ENCODE peak calls at places on chromosomes 1 and 21, in six cellular contexts. A is BJ, T is tibial nerve, O is brain microvascular endothelial cell, I is Peyer's patch, R is ascending aorta. C is an unnamed sample.
A peak's percentile ranks its signal among the peaks of the same experiment; 100 is the strongest.

GRCh38 chr1:53752281-53752680 is 13.3 kb upstream of the GLIS1 start:
- DNase-seq in A (no peak), T (no peak), O (no peak), R (no peak), I (no peak), C (no peak)

GRCh38 chr1:175466556-175466955 is 274.0 kb upstream of the KIAA0040 start:
- DNase-seq in A (no peak), I (no peak), T (no peak), R (no peak), O (no peak), C (no peak)

GRCh38 chr1:45299981-45300668 is 26.6 kb upstream of the HPDL start:
- DNase-seq in T (peak; percentile 23), A (no peak), R (no peak), O (peak; percentile 71), I (no peak), C (peak; percentile 46)

GRCh38 chr1:169886422-169886821 is 7.3 kb downstream of the SCYL3 start:
- DNase-seq in T (no peak), I (no peak), O (no peak), R (no peak), A (no peak), C (no peak)

GRCh38 chr1:174364996-174365760 is 82.6 kb upstream of the GPR52 start:
- DNase-seq in A (no peak), O (no peak), T (no peak), I (no peak), R (no peak), C (no peak)

GRCh38 chr1:230105754-230106625 is 39.0 kb downstream of the GALNT2 start:
- DNase-seq in A (no peak), I (no peak), O (peak; percentile 57), T (no peak), R (no peak), C (no peak)

GRCh38 chr1:213586609-213586972 is 401.2 kb upstream of the PROX1 start:
- DNase-seq in O (no peak), R (no peak), I (no peak), A (no peak), T (no peak), C (no peak)

GRCh38 chr1:56291374-56291841 is 288.0 kb downstream of the PLPP3 start:
- DNase-seq in T (peak; percentile 16), R (no peak), A (no peak), I (no peak), O (no peak), C (no peak)

GRCh38 chr1:12582649-12583048 is 35.4 kb downstream of the DHRS3 start:
- DNase-seq in O (no peak), T (no peak), R (no peak), I (no peak), A (no peak), C (no peak)

GRCh38 chr1:22038036-22038435 is 14.5 kb upstream of the CDC42 start:
- DNase-seq in A (no peak), T (no peak), I (no peak), O (no peak), R (no peak), C (no peak)

GRCh38 chr1:221468556-221468955 is 273.3 kb downstream of the DUSP10 start:
- DNase-seq in T (no peak), I (no peak), R (no peak), A (no peak), O (no peak), C (no peak)

GRCh38 chr1:248858096-248858890 is 592 bp downstream of the ZNF692 start:
- DNase-seq in T (peak; percentile 32), O (peak; percentile 35), I (peak; percentile 82), A (no peak), R (no peak), C (peak; percentile 68)

GRCh38 chr1:38194486-38194885 is 147.9 kb upstream of the POU3F1 start:
- DNase-seq in T (no peak), R (no peak), A (no peak), I (no peak), O (no peak), C (no peak)

GRCh38 chr1:224433671-224434446 is 738 bp downstream of the WDR26 start:
- DNase-seq in A (no peak), I (peak; percentile 68), T (peak; percentile 19), O (peak; percentile 11), R (no peak), C (peak; percentile 37)

GRCh38 chr1:245096330-245097066 is 58.3 kb upstream of the KIF26B start:
- DNase-seq in T (no peak), A (no peak), O (no peak), I (no peak), R (no peak), C (no peak)

GRCh38 chr21:28944296-28944695 is 48.4 kb downstream of the LTN1 start:
- DNase-seq in T (no peak), I (no peak), A (no peak), R (no peak), O (no peak), C (no peak)

GRCh38 chr1:1205769-1206375 is 520 bp downstream of the TNFRSF18 start:
- DNase-seq in O (no peak), R (no peak), I (no peak), T (no peak), A (no peak), C (peak; percentile 11)
- TF ChIP-seq CTCF in O (no peak), R (no peak), I (no peak), T (no peak), A (no peak), C (no peak)

GRCh38 chr1:153441238-153441755 is 19.2 kb downstream of the S100A7 start:
- DNase-seq in A (no peak), I (no peak), T (no peak), R (no peak), O (no peak), C (no peak)

GRCh38 chr1:153443486-153443885 is 17.0 kb downstream of the S100A7 start:
- DNase-seq in I (no peak), O (no peak), T (no peak), A (no peak), R (no peak), C (no peak)

GRCh38 chr1:153447498-153448170 is 12.8 kb downstream of the S100A7 start:
- DNase-seq in I (no peak), A (no peak), O (peak; percentile 38), R (no peak), T (no peak), C (no peak)

GRCh38 chr1:153439273-153439672 is 21.2 kb downstream of the S100A7 start:
- DNase-seq in R (no peak), I (no peak), A (no peak), O (no peak), T (no peak), C (no peak)

GRCh38 chr1:153444078-153444477 is 16.4 kb downstream of the S100A7 start:
- DNase-seq in R (no peak), I (no peak), A (no peak), O (no peak), T (no peak), C (no peak)
- H3K27me3 ChIP-seq in R (no peaks in the 10 kb centered on the region), I (no peaks in the 10 kb centered on the region), A (peaks cover 3% of the 10 kb centered on the region), O (no peaks in the 10 kb centered on the region), T (no peaks in the 10 kb centered on the region), C (peaks cover 32% of the 10 kb centered on the region)

DNA sequence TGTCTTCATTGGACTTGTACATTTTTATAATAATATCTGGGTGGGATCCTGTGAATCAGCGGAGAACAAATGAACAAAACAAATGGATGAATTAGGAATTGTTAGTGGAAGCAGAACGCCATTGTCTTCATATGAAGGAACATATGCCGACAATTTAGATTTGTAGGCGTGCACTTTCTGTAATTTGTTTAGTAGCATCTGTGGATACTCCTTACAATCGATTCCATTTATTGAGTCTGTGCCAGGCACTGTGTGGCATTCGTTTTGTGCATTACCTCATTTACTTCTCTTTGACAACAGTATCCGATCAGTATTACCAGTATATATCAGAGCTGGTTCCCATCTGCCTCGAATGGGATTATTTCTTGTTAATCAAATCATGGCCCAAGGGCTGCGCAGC is 61.9 kb downstream of the PRDM2 start:
- DNase-seq in A (no peak), R (no peak), T (no peak), I (no peak), O (no peak), C (no peak)
- TF ChIP-seq CTCF in A (no peak), R (no peak), T (no peak), I (no peak), O (no peak), C (no peak)

DNA sequence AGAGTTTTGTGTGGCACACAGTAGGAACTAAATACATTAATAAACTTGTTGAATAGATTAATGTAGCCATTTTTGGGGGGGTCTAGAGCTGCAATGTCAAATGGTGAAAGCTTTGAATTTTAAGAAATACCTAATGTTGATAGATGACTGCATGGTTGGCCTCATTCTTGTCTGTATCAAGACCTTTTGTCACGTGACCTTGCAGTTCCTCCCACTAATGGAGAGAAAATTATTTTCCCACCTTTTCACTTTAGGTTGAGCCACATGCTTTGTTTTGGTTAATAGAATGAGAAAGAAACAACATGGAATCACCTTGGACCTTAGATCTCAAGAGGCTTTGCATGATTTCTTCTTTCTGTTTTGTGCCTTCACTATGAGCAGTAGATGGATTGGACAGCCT is 223.6 kb upstream of the DEPDC1 start:
- DNase-seq in I (no peak), A (no peak), O (no peak), T (no peak), R (no peak), C (no peak)
- H3K27me3 ChIP-seq in I (no peaks in the 10 kb centered on the region), A (no peaks in the 10 kb centered on the region), O (no peaks in the 10 kb centered on the region), T (no peaks in the 10 kb centered on the region), R (no peaks in the 10 kb centered on the region), C (no peaks in the 10 kb centered on the region)

C was measured in BE2C.